ENCODE peak calls at places on chromosomes 2 and 18, in nine cellular contexts. Q is right lobe of liver, I is mammary epithelial cell, D is dorsolateral prefrontal cortex, R is left lung, K is PC-3, E is stomach, P is hepatocyte, N is upper lobe of right lung. J is an unnamed sample.
A peak's percentile ranks its signal among the peaks of the same experiment; 100 is the strongest.

GRCh38 chr18:32919799-32920198 is 147.0 kb upstream of the KLHL14 start:
- DNase-seq in Q (no peak), I (peak; percentile 36), D (no peak), R (no peak), K (peak; percentile 38), E (peak; percentile 28), P (peak; percentile 55), N (no peak), J (no peak)

GRCh38 chr18:68428026-68428425 is 286.9 kb downstream of the TMX3 start:
- DNase-seq in Q (no peak), I (peak; percentile 92), D (peak; percentile 41), R (no peak), K (peak; percentile 84), E (no peak), P (peak; percentile 17), N (no peak), J (peak; percentile 56)

GRCh38 chr2:232325324-232326273 is 53.0 kb upstream of the ALPP start:
- DNase-seq in Q (peak; percentile 74), I (no peak), D (peak; percentile 80), R (peak; percentile 93), K (peak; percentile 40), E (peak; percentile 62), P (peak; percentile 58), N (peak; percentile 81), J (no peak)

GRCh38 chr2:195021704-195022513 is 635.1 kb upstream of the SLC39A10 start:
- DNase-seq in Q (no peak), I (no peak), D (no peak), R (no peak), K (no peak), E (no peak), P (no peak), N (no peak), J (no peak)

GRCh38 chr2:30455339-30455738 is 8.3 kb downstream of the LCLAT1 start:
- DNase-seq in Q (no peak), I (no peak), D (no peak), R (no peak), K (no peak), E (no peak), P (peak; percentile 12), N (no peak), J (no peak)

GRCh38 chr2:240433973-240434727 is 1.3 kb upstream of the GPC1 start:
- DNase-seq in Q (peak; percentile 48), I (peak; percentile 99), D (peak; percentile 54), R (peak; percentile 60), K (peak; percentile 97), E (no peak), P (peak; percentile 61), N (peak; percentile 67), J (peak; percentile 97)

GRCh38 chr18:3449702-3450357 is at the start of gene TGIF1:
- DNase-seq in Q (peak; percentile 85), I (peak; percentile 83), D (peak; percentile 61), R (peak; percentile 93), K (peak; percentile 81), E (peak; percentile 83), P (peak; percentile 93), N (peak; percentile 93), J (peak; percentile 84)

GRCh38 chr2:118721817-118722551 is 125.5 kb downstream of the EN1 start:
- DNase-seq in Q (no peak), I (peak; percentile 86), D (no peak), R (no peak), K (peak; percentile 93), E (no peak), P (no peak), N (no peak), J (no peak)

GRCh38 chr18:56696966-56697365 is 45.8 kb downstream of the WDR7 start:
- DNase-seq in Q (no peak), I (peak; percentile 38), D (no peak), R (no peak), K (peak; percentile 75), E (no peak), P (no peak), N (no peak), J (no peak)

GRCh38 chr18:12121175-12122095 is 27.8 kb downstream of the ANKRD62 start:
- DNase-seq in Q (no peak), I (no peak), D (no peak), R (no peak), K (peak; percentile 39), E (no peak), P (peak; percentile 28), N (no peak), J (no peak)

GRCh38 chr2:170170281-170171035 is 7.5 kb upstream of the MYO3B start:
- DNase-seq in Q (no peak), I (no peak), D (no peak), R (no peak), K (no peak), E (no peak), P (peak; percentile 42), N (no peak), J (no peak)

GRCh38 chr2:111219285-111219684 is 98.6 kb downstream of the BCL2L11 start:
- DNase-seq in Q (no peak), I (no peak), D (no peak), R (no peak), K (no peak), E (no peak), P (no peak), N (no peak), J (no peak)

GRCh38 chr18:23260932-23261590 is 125.8 kb downstream of the CABLES1 start:
- DNase-seq in Q (no peak), I (no peak), D (no peak), R (no peak), K (peak; percentile 52), E (no peak), P (no peak), N (no peak), J (no peak)

GRCh38 chr2:158963036-158963435 is 5.4 kb upstream of the TANC1 start:
- DNase-seq in Q (no peak), I (no peak), D (no peak), R (no peak), K (no peak), E (no peak), P (no peak), N (no peak), J (no peak)

GRCh38 chr2:202104286-202104870 is 31.3 kb downstream of the KIAA2012 start:
- DNase-seq in Q (peak; percentile 71), I (peak; percentile 57), D (no peak), R (no peak), K (peak; percentile 65), E (peak; percentile 61), P (peak; percentile 65), N (peak; percentile 84), J (no peak)

GRCh38 chr2:95260028-95261023 is 13.9 kb upstream of the PROM2 start:
- DNase-seq in Q (no peak), I (peak; percentile 93), D (peak; percentile 37), R (peak; percentile 34), K (no peak), E (peak; percentile 18), P (peak; percentile 3), N (no peak), J (peak; percentile 64)

GRCh38 chr2:42369551-42370229 is 8.7 kb upstream of the COX7A2L start:
- DNase-seq in Q (no peak), I (no peak), D (no peak), R (no peak), K (no peak), E (no peak), P (peak; percentile 41), N (no peak), J (no peak)

GRCh38 chr2:168626096-168626495 is 170.0 kb downstream of the CERS6 start:
- DNase-seq in Q (no peak), I (peak; percentile 6), D (no peak), R (no peak), K (no peak), E (no peak), P (no peak), N (no peak), J (no peak)

GRCh38 chr2:73984922-73985317 is 210 bp downstream of the TET3 start:
- DNase-seq in Q (peak; percentile 88), I (no peak), D (peak; percentile 54), R (no peak), K (peak; percentile 39), E (peak; percentile 61), P (peak; percentile 78), N (peak; percentile 86), J (no peak)

GRCh38 chr2:38794235-38794946 is 16.4 kb downstream of the GEMIN6 start:
- DNase-seq in Q (peak; percentile 53), I (no peak), D (no peak), R (no peak), K (no peak), E (no peak), P (peak; percentile 53), N (no peak), J (no peak)

DNA sequence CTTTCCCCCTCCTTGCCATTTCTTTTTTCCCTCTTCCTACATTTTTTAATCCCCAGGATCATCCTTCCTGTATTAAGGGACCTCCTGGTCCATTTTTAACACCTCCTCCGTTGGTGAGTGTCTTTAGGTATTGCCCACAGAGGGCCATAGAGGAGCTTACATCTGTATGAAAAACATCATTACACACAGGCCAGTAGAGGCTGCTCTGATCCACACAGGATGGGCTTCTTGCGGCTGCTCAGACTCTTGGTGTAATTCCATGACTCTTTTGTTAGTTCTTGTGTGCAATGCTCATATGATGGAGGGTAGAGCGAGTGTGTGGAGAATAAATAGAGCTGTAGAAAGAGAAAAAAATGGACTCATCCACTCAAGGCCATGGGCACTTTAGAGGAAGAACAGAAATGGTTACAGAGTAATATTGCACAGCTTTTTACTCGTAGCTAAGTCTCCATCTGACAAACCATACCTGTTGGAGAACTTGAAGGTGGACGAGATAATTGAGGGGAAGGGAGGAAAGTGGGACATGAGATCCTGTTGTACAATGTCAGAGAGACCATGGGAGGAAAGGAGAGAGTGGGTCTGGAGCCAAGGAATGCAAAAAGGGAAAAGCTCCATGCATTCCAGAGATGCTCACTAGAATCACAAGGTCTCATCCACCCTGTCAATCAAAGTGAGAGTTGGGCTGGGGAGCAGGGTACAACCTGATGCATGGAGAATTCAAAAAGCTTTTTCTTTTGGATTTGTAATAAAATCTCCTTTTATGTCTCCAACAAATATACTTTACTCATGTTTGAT is 129.7 kb upstream of the TNP1 start:
- DNase-seq in Q (no peak), I (peak; percentile 0), D (no peak), R (no peak), K (peak; percentile 29), E (no peak), P (no peak), N (no peak), J (no peak)
- TF ChIP-seq CTCF in Q (no peak), I (peak; percentile 24), D (no peak), R (no peak), K (peak; percentile 31), E (no peak), P (no peak), N (no peak), J (no peak)

GRCh38 chr2:22817197-22817596 is 567.8 kb upstream of the KLHL29 start:
- DNase-seq in Q (no peak), I (peak; percentile 73), D (no peak), R (no peak), K (peak; percentile 25), E (no peak), P (no peak), N (no peak), J (no peak)
- H3K4me3 ChIP-seq in Q (no peak overlapping the region), I (no peak overlapping the region), D (no peak overlapping the region), R (no peak overlapping the region), K (no peak overlapping the region), E (no peak overlapping the region), P (no peak overlapping the region), N (no peak overlapping the region), J (no peak overlapping the region)

GRCh38 chr18:28059861-28060260 is 117.1 kb downstream of the CDH2 start:
- DNase-seq in Q (no peak), I (no peak), D (no peak), R (no peak), K (no peak), E (no peak), P (no peak), N (no peak), J (no peak)
- H3K27ac ChIP-seq in Q (no peak overlapping the region), I (no peak overlapping the region), D (no peak overlapping the region), R (no peak overlapping the region), K (no peak overlapping the region), E (no peak overlapping the region), P (no peak overlapping the region), N (no peak overlapping the region), J (no peak overlapping the region)

GRCh38 chr18:79942786-79943607 is 8.5 kb downstream of the SLC66A2 start:
- DNase-seq in Q (peak; percentile 51), I (no peak), D (peak; percentile 36), R (no peak), K (no peak), E (peak; percentile 28), P (peak; percentile 54), N (peak; percentile 57), J (no peak)
- TF ChIP-seq CTCF in Q (no peak), I (no peak), D (no peak), R (no peak), K (no peak), E (no peak), P (no peak), N (no peak), J (no peak)

J was measured in RWPE2.